ENCODE peak calls at places on chromosomes 3 and 15, in eight cellular contexts. One of them, this sample, is unnamed.

GRCh38 chr3:105355355-105356063 is 11.2 kb upstream of the ALCAM start:
- DNase-seq in NCI-H345: no peak
- DNase-seq in NCI-H1417: no peak
- DNase-seq in COR-L47: no peak
- DNase-seq in activated CD4-positive, alpha-beta T cell treated with anti-CD3 and anti-CD28 coated beads, Interleukin-2, amount 50 U/mL, for 1 hour: no peak
- DNase-seq in AG04450: no peak
- DNase-seq in hepatocyte: no peak
- DNase-seq in IMR-90: peak; percentile 74
- DNase-seq in this sample: no peak

GRCh38 chr15:24054547-24055245 is 367.6 kb upstream of the NDN start:
- DNase-seq in activated CD4-positive, alpha-beta T cell treated with anti-CD3 and anti-CD28 coated beads, Interleukin-2, amount 50 U/mL, for 1 hour: no peak
- DNase-seq in NCI-H1417: no peak
- DNase-seq in AG04450: no peak
- DNase-seq in IMR-90: no peak
- DNase-seq in COR-L47: no peak
- DNase-seq in NCI-H345: no peak
- DNase-seq in hepatocyte: no peak
- DNase-seq in this sample: no peak

GRCh38 chr3:23807161-23808015 is 1.6 kb downstream of the UBE2E1 start:
- DNase-seq in activated CD4-positive, alpha-beta T cell treated with anti-CD3 and anti-CD28 coated beads, Interleukin-2, amount 50 U/mL, for 1 hour: peak; percentile 4
- DNase-seq in hepatocyte: peak; percentile 8
- DNase-seq in COR-L47: no peak
- DNase-seq in NCI-H345: no peak
- DNase-seq in AG04450: no peak
- DNase-seq in NCI-H1417: peak; percentile 7
- DNase-seq in IMR-90: peak; percentile 51
- DNase-seq in this sample: no peak

GRCh38 chr3:70526966-70527515 is 214.6 kb upstream of the MDFIC2 start:
- DNase-seq in AG04450: no peak
- DNase-seq in activated CD4-positive, alpha-beta T cell treated with anti-CD3 and anti-CD28 coated beads, Interleukin-2, amount 50 U/mL, for 1 hour: no peak
- DNase-seq in NCI-H345: no peak
- DNase-seq in hepatocyte: no peak
- DNase-seq in COR-L47: no peak
- DNase-seq in NCI-H1417: no peak
- DNase-seq in IMR-90: peak; percentile 8
- DNase-seq in this sample: peak; percentile 97

GRCh38 chr3:55579499-55579898 is 92.4 kb upstream of the WNT5A start:
- DNase-seq in NCI-H345: no peak
- DNase-seq in activated CD4-positive, alpha-beta T cell treated with anti-CD3 and anti-CD28 coated beads, Interleukin-2, amount 50 U/mL, for 1 hour: no peak
- DNase-seq in NCI-H1417: peak; percentile 29
- DNase-seq in IMR-90: peak; percentile 81
- DNase-seq in hepatocyte: no peak
- DNase-seq in COR-L47: no peak
- DNase-seq in AG04450: peak; percentile 59
- DNase-seq in this sample: no peak

GRCh38 chr15:59317211-59317610 is 55.5 kb downstream of the MYO1E start:
- DNase-seq in NCI-H1417: no peak
- DNase-seq in hepatocyte: no peak
- DNase-seq in activated CD4-positive, alpha-beta T cell treated with anti-CD3 and anti-CD28 coated beads, Interleukin-2, amount 50 U/mL, for 1 hour: no peak
- DNase-seq in AG04450: no peak
- DNase-seq in COR-L47: no peak
- DNase-seq in IMR-90: peak; percentile 44
- DNase-seq in NCI-H345: no peak
- DNase-seq in this sample: no peak

GRCh38 chr3:129045675-129046036 is 14.9 kb upstream of the GP9 start:
- DNase-seq in COR-L47: no peak
- DNase-seq in AG04450: no peak
- DNase-seq in IMR-90: no peak
- DNase-seq in NCI-H1417: no peak
- DNase-seq in activated CD4-positive, alpha-beta T cell treated with anti-CD3 and anti-CD28 coated beads, Interleukin-2, amount 50 U/mL, for 1 hour: no peak
- DNase-seq in hepatocyte: no peak
- DNase-seq in NCI-H345: no peak
- DNase-seq in this sample: no peak

GRCh38 chr15:31412824-31413223 is 86.2 kb downstream of the KLF13 start:
- DNase-seq in activated CD4-positive, alpha-beta T cell treated with anti-CD3 and anti-CD28 coated beads, Interleukin-2, amount 50 U/mL, for 1 hour: no peak
- DNase-seq in COR-L47: no peak
- DNase-seq in IMR-90: no peak
- DNase-seq in hepatocyte: no peak
- DNase-seq in AG04450: no peak
- DNase-seq in NCI-H345: no peak
- DNase-seq in NCI-H1417: no peak
- DNase-seq in this sample: no peak

GRCh38 chr3:82274897-82275296 is 513.5 kb upstream of the GBE1 start:
- DNase-seq in AG04450: no peak
- DNase-seq in IMR-90: no peak
- DNase-seq in COR-L47: no peak
- DNase-seq in NCI-H1417: no peak
- DNase-seq in activated CD4-positive, alpha-beta T cell treated with anti-CD3 and anti-CD28 coated beads, Interleukin-2, amount 50 U/mL, for 1 hour: no peak
- DNase-seq in NCI-H345: no peak
- DNase-seq in hepatocyte: no peak
- DNase-seq in this sample: no peak

GRCh38 chr3:123899300-123899865 is 15.3 kb upstream of the MYLK start:
- DNase-seq in AG04450: no peak
- DNase-seq in IMR-90: no peak
- DNase-seq in NCI-H345: no peak
- DNase-seq in COR-L47: no peak
- DNase-seq in activated CD4-positive, alpha-beta T cell treated with anti-CD3 and anti-CD28 coated beads, Interleukin-2, amount 50 U/mL, for 1 hour: no peak
- DNase-seq in hepatocyte: no peak
- DNase-seq in NCI-H1417: no peak
- DNase-seq in this sample: no peak

GRCh38 chr3:122982202-122983185 is 45.1 kb downstream of the SEMA5B start:
- DNase-seq in hepatocyte: no peak
- DNase-seq in activated CD4-positive, alpha-beta T cell treated with anti-CD3 and anti-CD28 coated beads, Interleukin-2, amount 50 U/mL, for 1 hour: no peak
- DNase-seq in NCI-H345: no peak
- DNase-seq in COR-L47: peak; percentile 64
- DNase-seq in IMR-90: no peak
- DNase-seq in NCI-H1417: peak; percentile 8
- DNase-seq in AG04450: no peak
- DNase-seq in this sample: no peak

GRCh38 chr3:40847571-40847992 is 322.8 kb downstream of the ZNF621 start:
- DNase-seq in IMR-90: no peak
- DNase-seq in activated CD4-positive, alpha-beta T cell treated with anti-CD3 and anti-CD28 coated beads, Interleukin-2, amount 50 U/mL, for 1 hour: no peak
- DNase-seq in NCI-H1417: no peak
- DNase-seq in COR-L47: no peak
- DNase-seq in hepatocyte: peak; percentile 62
- DNase-seq in AG04450: no peak
- DNase-seq in NCI-H345: no peak
- DNase-seq in this sample: no peak

GRCh38 chr3:68972358-68972979 is 40.1 kb upstream of the TAFA4 start:
- DNase-seq in activated CD4-positive, alpha-beta T cell treated with anti-CD3 and anti-CD28 coated beads, Interleukin-2, amount 50 U/mL, for 1 hour: peak; percentile 3
- DNase-seq in AG04450: no peak
- DNase-seq in NCI-H1417: peak; percentile 34
- DNase-seq in COR-L47: peak; percentile 41
- DNase-seq in NCI-H345: peak; percentile 21
- DNase-seq in IMR-90: peak; percentile 51
- DNase-seq in hepatocyte: peak; percentile 80
- DNase-seq in this sample: peak; percentile 80

GRCh38 chr15:99755692-99756409 is 22.6 kb upstream of the LYSMD4 start:
- DNase-seq in AG04450: peak; percentile 18
- DNase-seq in NCI-H1417: peak; percentile 61
- DNase-seq in NCI-H345: peak; percentile 59
- DNase-seq in hepatocyte: peak; percentile 83
- DNase-seq in activated CD4-positive, alpha-beta T cell treated with anti-CD3 and anti-CD28 coated beads, Interleukin-2, amount 50 U/mL, for 1 hour: peak; percentile 16
- DNase-seq in COR-L47: peak; percentile 50
- DNase-seq in IMR-90: peak; percentile 67
- DNase-seq in this sample: peak; percentile 70

GRCh38 chr15:95261546-95261945 is 1030.2 kb downstream of the MCTP2 start:
- DNase-seq in AG04450: no peak
- DNase-seq in NCI-H1417: no peak
- DNase-seq in COR-L47: no peak
- DNase-seq in NCI-H345: no peak
- DNase-seq in hepatocyte: no peak
- DNase-seq in activated CD4-positive, alpha-beta T cell treated with anti-CD3 and anti-CD28 coated beads, Interleukin-2, amount 50 U/mL, for 1 hour: no peak
- DNase-seq in IMR-90: no peak
- DNase-seq in this sample: no peak

GRCh38 chr3:78434801-78435200 is 1333.0 kb downstream of the ROBO1 start:
- DNase-seq in AG04450: no peak
- DNase-seq in NCI-H1417: no peak
- DNase-seq in IMR-90: no peak
- DNase-seq in activated CD4-positive, alpha-beta T cell treated with anti-CD3 and anti-CD28 coated beads, Interleukin-2, amount 50 U/mL, for 1 hour: no peak
- DNase-seq in hepatocyte: no peak
- DNase-seq in NCI-H345: no peak
- DNase-seq in COR-L47: no peak
- DNase-seq in this sample: no peak

GRCh38 chr3:134630506-134630905 is 20.3 kb downstream of the KY start:
- DNase-seq in AG04450: no peak
- DNase-seq in NCI-H345: no peak
- DNase-seq in activated CD4-positive, alpha-beta T cell treated with anti-CD3 and anti-CD28 coated beads, Interleukin-2, amount 50 U/mL, for 1 hour: no peak
- DNase-seq in IMR-90: peak; percentile 33
- DNase-seq in NCI-H1417: no peak
- DNase-seq in hepatocyte: no peak
- DNase-seq in COR-L47: no peak
- DNase-seq in this sample: no peak

GRCh38 chr15:67240235-67241131 is 14.0 kb downstream of the AAGAB start:
- DNase-seq in COR-L47: peak; percentile 56
- DNase-seq in activated CD4-positive, alpha-beta T cell treated with anti-CD3 and anti-CD28 coated beads, Interleukin-2, amount 50 U/mL, for 1 hour: peak; percentile 25
- DNase-seq in AG04450: no peak
- DNase-seq in NCI-H345: peak; percentile 41
- DNase-seq in NCI-H1417: peak; percentile 52
- DNase-seq in IMR-90: no peak
- DNase-seq in hepatocyte: peak; percentile 30
- DNase-seq in this sample: peak; percentile 37

GRCh38 chr3:52845157-52845556 is 10.3 kb upstream of the MUSTN1 start:
- DNase-seq in NCI-H345: peak; percentile 3
- DNase-seq in COR-L47: no peak
- DNase-seq in IMR-90: peak; percentile 38
- DNase-seq in NCI-H1417: no peak
- DNase-seq in activated CD4-positive, alpha-beta T cell treated with anti-CD3 and anti-CD28 coated beads, Interleukin-2, amount 50 U/mL, for 1 hour: no peak
- DNase-seq in AG04450: no peak
- DNase-seq in hepatocyte: peak; percentile 59
- DNase-seq in this sample: no peak

GRCh38 chr3:56878046-56878445 is 76.3 kb upstream of the ARHGEF3 start:
- DNase-seq in NCI-H345: no peak
- DNase-seq in NCI-H1417: no peak
- DNase-seq in AG04450: no peak
- DNase-seq in IMR-90: peak; percentile 24
- DNase-seq in activated CD4-positive, alpha-beta T cell treated with anti-CD3 and anti-CD28 coated beads, Interleukin-2, amount 50 U/mL, for 1 hour: peak; percentile 30
- DNase-seq in COR-L47: no peak
- DNase-seq in hepatocyte: no peak
- DNase-seq in this sample: no peak

GRCh38 chr3:47781326-47781684 is 388 bp downstream of the SMARCC1 start:
- DNase-seq in hepatocyte: peak; percentile 83
- DNase-seq in AG04450: no peak
- DNase-seq in IMR-90: no peak
- DNase-seq in activated CD4-positive, alpha-beta T cell treated with anti-CD3 and anti-CD28 coated beads, Interleukin-2, amount 50 U/mL, for 1 hour: peak; percentile 53
- DNase-seq in NCI-H1417: peak; percentile 68
- DNase-seq in COR-L47: no peak
- DNase-seq in NCI-H345: peak; percentile 36
- DNase-seq in this sample: peak; percentile 75

GRCh38 chr3:52244061-52244628 is 1.4 kb upstream of the PPM1M start:
- DNase-seq in NCI-H1417: no peak
- DNase-seq in activated CD4-positive, alpha-beta T cell treated with anti-CD3 and anti-CD28 coated beads, Interleukin-2, amount 50 U/mL, for 1 hour: no peak
- DNase-seq in hepatocyte: peak; percentile 10
- DNase-seq in NCI-H345: no peak
- DNase-seq in AG04450: no peak
- DNase-seq in IMR-90: peak; percentile 43
- DNase-seq in COR-L47: no peak
- DNase-seq in this sample: peak; percentile 49

GRCh38 chr15:57573151-57573550 is 18.6 kb upstream of the MYZAP start:
- DNase-seq in IMR-90: no peak
- DNase-seq in NCI-H1417: no peak
- DNase-seq in AG04450: no peak
- DNase-seq in hepatocyte: no peak
- DNase-seq in activated CD4-positive, alpha-beta T cell treated with anti-CD3 and anti-CD28 coated beads, Interleukin-2, amount 50 U/mL, for 1 hour: no peak
- DNase-seq in COR-L47: no peak
- DNase-seq in NCI-H345: no peak
- DNase-seq in this sample: no peak

GRCh38 chr3:59985643-59986200 is 935.9 kb upstream of the CFAP20DC start:
- DNase-seq in COR-L47: no peak
- DNase-seq in hepatocyte: no peak
- DNase-seq in NCI-H1417: no peak
- DNase-seq in IMR-90: no peak
- DNase-seq in NCI-H345: no peak
- DNase-seq in activated CD4-positive, alpha-beta T cell treated with anti-CD3 and anti-CD28 coated beads, Interleukin-2, amount 50 U/mL, for 1 hour: no peak
- DNase-seq in AG04450: no peak
- DNase-seq in this sample: no peak

GRCh38 chr3:47512416-47513124 is 942 bp downstream of the ELP6 start:
- DNase-seq in COR-L47: peak; percentile 8
- DNase-seq in hepatocyte: peak; percentile 37
- DNase-seq in AG04450: no peak
- DNase-seq in NCI-H1417: peak; percentile 36
- DNase-seq in NCI-H345: peak; percentile 10
- DNase-seq in IMR-90: no peak
- DNase-seq in activated CD4-positive, alpha-beta T cell treated with anti-CD3 and anti-CD28 coated beads, Interleukin-2, amount 50 U/mL, for 1 hour: peak; percentile 23
- DNase-seq in this sample: peak; percentile 47

GRCh38 chr3:23442598-23443383 is 239.7 kb downstream of the UBE2E2 start:
- DNase-seq in NCI-H1417: no peak
- DNase-seq in IMR-90: peak; percentile 59
- DNase-seq in COR-L47: no peak
- DNase-seq in AG04450: no peak
- DNase-seq in NCI-H345: no peak
- DNase-seq in activated CD4-positive, alpha-beta T cell treated with anti-CD3 and anti-CD28 coated beads, Interleukin-2, amount 50 U/mL, for 1 hour: no peak
- DNase-seq in hepatocyte: peak; percentile 8
- DNase-seq in this sample: no peak

GRCh38 chr3:188179006-188179966 is 25.3 kb downstream of the LPP start:
- DNase-seq in IMR-90: peak; percentile 92
- DNase-seq in AG04450: peak; percentile 76
- DNase-seq in NCI-H1417: no peak
- DNase-seq in activated CD4-positive, alpha-beta T cell treated with anti-CD3 and anti-CD28 coated beads, Interleukin-2, amount 50 U/mL, for 1 hour: no peak
- DNase-seq in NCI-H345: peak; percentile 41
- DNase-seq in hepatocyte: peak; percentile 44
- DNase-seq in COR-L47: no peak
- DNase-seq in this sample: no peak

GRCh38 chr15:56749982-56750381 is 16.7 kb upstream of the ZNF280D start:
- DNase-seq in hepatocyte: no peak
- DNase-seq in NCI-H1417: no peak
- DNase-seq in IMR-90: peak; percentile 43
- DNase-seq in AG04450: no peak
- DNase-seq in activated CD4-positive, alpha-beta T cell treated with anti-CD3 and anti-CD28 coated beads, Interleukin-2, amount 50 U/mL, for 1 hour: no peak
- DNase-seq in NCI-H345: no peak
- DNase-seq in COR-L47: no peak
- DNase-seq in this sample: no peak

GRCh38 chr15:31484369-31484951 is 157.8 kb downstream of the KLF13 start:
- DNase-seq in AG04450: no peak
- DNase-seq in NCI-H1417: no peak
- DNase-seq in hepatocyte: no peak
- DNase-seq in COR-L47: no peak
- DNase-seq in activated CD4-positive, alpha-beta T cell treated with anti-CD3 and anti-CD28 coated beads, Interleukin-2, amount 50 U/mL, for 1 hour: no peak
- DNase-seq in IMR-90: no peak
- DNase-seq in NCI-H345: no peak
- DNase-seq in this sample: no peak

GRCh38 chr3:129001101-129001816 is at the start of gene EFCC1:
- DNase-seq in COR-L47: peak; percentile 43
- DNase-seq in activated CD4-positive, alpha-beta T cell treated with anti-CD3 and anti-CD28 coated beads, Interleukin-2, amount 50 U/mL, for 1 hour: no peak
- DNase-seq in IMR-90: no peak
- DNase-seq in AG04450: no peak
- DNase-seq in NCI-H1417: no peak
- DNase-seq in NCI-H345: no peak
- DNase-seq in hepatocyte: peak; percentile 65
- DNase-seq in this sample: peak; percentile 31

GRCh38 chr15:95017950-95018349 is 786.6 kb downstream of the MCTP2 start:
- DNase-seq in AG04450: no peak
- DNase-seq in hepatocyte: peak; percentile 19
- DNase-seq in NCI-H1417: peak; percentile 39
- DNase-seq in COR-L47: peak; percentile 74
- DNase-seq in NCI-H345: no peak
- DNase-seq in IMR-90: no peak
- DNase-seq in activated CD4-positive, alpha-beta T cell treated with anti-CD3 and anti-CD28 coated beads, Interleukin-2, amount 50 U/mL, for 1 hour: no peak
- DNase-seq in this sample: no peak

GRCh38 chr15:83745771-83746170 is 91.8 kb downstream of the ADAMTSL3 start:
- DNase-seq in NCI-H1417: no peak
- DNase-seq in NCI-H345: no peak
- DNase-seq in COR-L47: no peak
- DNase-seq in hepatocyte: no peak
- DNase-seq in IMR-90: no peak
- DNase-seq in activated CD4-positive, alpha-beta T cell treated with anti-CD3 and anti-CD28 coated beads, Interleukin-2, amount 50 U/mL, for 1 hour: no peak
- DNase-seq in AG04450: no peak
- DNase-seq in this sample: no peak

GRCh38 chr3:101170047-101170771 is 150.2 kb downstream of the IMPG2 start:
- DNase-seq in NCI-H345: no peak
- DNase-seq in activated CD4-positive, alpha-beta T cell treated with anti-CD3 and anti-CD28 coated beads, Interleukin-2, amount 50 U/mL, for 1 hour: no peak
- DNase-seq in COR-L47: no peak
- DNase-seq in NCI-H1417: no peak
- DNase-seq in AG04450: no peak
- DNase-seq in hepatocyte: no peak
- DNase-seq in IMR-90: peak; percentile 41
- DNase-seq in this sample: no peak

GRCh38 chr15:51751687-51752683 is 588 bp downstream of the TMOD2 start:
- DNase-seq in NCI-H345: peak; percentile 19
- DNase-seq in activated CD4-positive, alpha-beta T cell treated with anti-CD3 and anti-CD28 coated beads, Interleukin-2, amount 50 U/mL, for 1 hour: no peak
- DNase-seq in hepatocyte: peak; percentile 48
- DNase-seq in AG04450: no peak
- DNase-seq in IMR-90: peak; percentile 34
- DNase-seq in NCI-H1417: peak; percentile 82
- DNase-seq in COR-L47: peak; percentile 28
- DNase-seq in this sample: peak; percentile 22